ENCODE peak calls at places on chromosomes 3 and 15, in seven cellular contexts. M, A, V, I, F, G and B are unnamed samples.

GRCh38 chr3:174859756-174860155 is 622 bp downstream of the NAALADL2 start:
- DNase-seq in M (peak; percentile 16), A (no peak), V (no peak), I (no peak), F (peak; percentile 85), G (no peak), B (peak; percentile 39)

GRCh38 chr15:67091073-67091965 is 25.9 kb downstream of the SMAD3 start:
- DNase-seq in M (no peak), A (peak; percentile 99), V (peak; percentile 76), I (peak; percentile 33), F (peak; percentile 95), G (peak; percentile 74), B (peak; percentile 90)

GRCh38 chr15:50543556-50543955 is 2.9 kb downstream of the USP50 start:
- DNase-seq in M (no peak), A (peak; percentile 14), V (peak; percentile 93), I (no peak), F (no peak), G (no peak), B (no peak)

GRCh38 chr15:74392402-74392876 is 25.0 kb upstream of the CYP11A1 start:
- DNase-seq in M (no peak), A (no peak), V (peak; percentile 63), I (peak; percentile 76), F (no peak), G (no peak), B (no peak)

GRCh38 chr3:186097663-186098451 is 11.0 kb downstream of the ETV5 start:
- DNase-seq in M (peak; percentile 94), A (peak; percentile 89), V (peak; percentile 77), I (peak; percentile 80), F (peak; percentile 95), G (peak; percentile 54), B (peak; percentile 96)

GRCh38 chr3:12139111-12139511 is 19.6 kb downstream of the TIMP4 start:
- DNase-seq in M (peak; percentile 64), A (peak; percentile 36), V (peak; percentile 54), I (peak; percentile 43), F (peak; percentile 42), G (no peak), B (peak; percentile 44)

GRCh38 chr3:192060160-192060783 is 599.3 kb downstream of the PYDC2 start:
- DNase-seq in M (no peak), A (peak; percentile 20), V (no peak), I (no peak), F (no peak), G (no peak), B (no peak)

GRCh38 chr3:12054245-12054644 is 50.1 kb downstream of the SYN2 start:
- DNase-seq in M (peak; percentile 39), A (no peak), V (no peak), I (no peak), F (no peak), G (no peak), B (no peak)

GRCh38 chr3:101940521-101940992 is 91.2 kb downstream of the NFKBIZ start:
- DNase-seq in M (peak; percentile 62), A (peak; percentile 98), V (peak; percentile 93), I (peak; percentile 18), F (peak; percentile 49), G (peak; percentile 63), B (peak; percentile 28)

GRCh38 chr3:57309769-57310168 is 17.3 kb upstream of the ASB14 start:
- DNase-seq in M (no peak), A (no peak), V (no peak), I (no peak), F (no peak), G (no peak), B (no peak)

GRCh38 chr3:48750906-48751305 is 33.9 kb upstream of the IP6K2 start:
- DNase-seq in M (no peak), A (no peak), V (no peak), I (no peak), F (no peak), G (no peak), B (no peak)

GRCh38 chr15:59539799-59540198 is 71.8 kb upstream of the GCNT3 start:
- DNase-seq in M (no peak), A (no peak), V (no peak), I (no peak), F (no peak), G (no peak), B (no peak)

GRCh38 chr3:11245827-11246662 is 26.2 kb upstream of the ATG7 start:
- DNase-seq in M (no peak), A (no peak), V (no peak), I (no peak), F (no peak), G (no peak), B (no peak)

GRCh38 chr3:38717603-38718240 is 68.2 kb upstream of the SCN5A start:
- DNase-seq in M (no peak), A (no peak), V (no peak), I (no peak), F (no peak), G (peak; percentile 69), B (no peak)

GRCh38 chr3:143608966-143609365 is 239.3 kb downstream of the SLC9A9 start:
- DNase-seq in M (no peak), A (no peak), V (peak; percentile 30), I (no peak), F (no peak), G (no peak), B (no peak)

GRCh38 chr3:14392231-14392630 is 10.2 kb upstream of the SLC6A6 start:
- DNase-seq in M (peak; percentile 62), A (no peak), V (no peak), I (no peak), F (no peak), G (no peak), B (no peak)

GRCh38 chr3:149382091-149382467 is 4.6 kb upstream of the TM4SF1 start:
- DNase-seq in M (no peak), A (peak; percentile 91), V (peak; percentile 84), I (no peak), F (no peak), G (no peak), B (no peak)

GRCh38 chr3:149383703-149384102 is 6.3 kb upstream of the TM4SF1 start:
- DNase-seq in M (no peak), A (no peak), V (no peak), I (no peak), F (no peak), G (no peak), B (no peak)

GRCh38 chr3:149378420-149379388 is 1.3 kb upstream of the TM4SF1 start:
- DNase-seq in M (no peak), A (no peak), V (no peak), I (no peak), F (no peak), G (no peak), B (no peak)

GRCh38 chr3:149382518-149382917 is 5.1 kb upstream of the TM4SF1 start:
- DNase-seq in M (no peak), A (no peak), V (no peak), I (no peak), F (no peak), G (no peak), B (peak; percentile 57)

DNA sequence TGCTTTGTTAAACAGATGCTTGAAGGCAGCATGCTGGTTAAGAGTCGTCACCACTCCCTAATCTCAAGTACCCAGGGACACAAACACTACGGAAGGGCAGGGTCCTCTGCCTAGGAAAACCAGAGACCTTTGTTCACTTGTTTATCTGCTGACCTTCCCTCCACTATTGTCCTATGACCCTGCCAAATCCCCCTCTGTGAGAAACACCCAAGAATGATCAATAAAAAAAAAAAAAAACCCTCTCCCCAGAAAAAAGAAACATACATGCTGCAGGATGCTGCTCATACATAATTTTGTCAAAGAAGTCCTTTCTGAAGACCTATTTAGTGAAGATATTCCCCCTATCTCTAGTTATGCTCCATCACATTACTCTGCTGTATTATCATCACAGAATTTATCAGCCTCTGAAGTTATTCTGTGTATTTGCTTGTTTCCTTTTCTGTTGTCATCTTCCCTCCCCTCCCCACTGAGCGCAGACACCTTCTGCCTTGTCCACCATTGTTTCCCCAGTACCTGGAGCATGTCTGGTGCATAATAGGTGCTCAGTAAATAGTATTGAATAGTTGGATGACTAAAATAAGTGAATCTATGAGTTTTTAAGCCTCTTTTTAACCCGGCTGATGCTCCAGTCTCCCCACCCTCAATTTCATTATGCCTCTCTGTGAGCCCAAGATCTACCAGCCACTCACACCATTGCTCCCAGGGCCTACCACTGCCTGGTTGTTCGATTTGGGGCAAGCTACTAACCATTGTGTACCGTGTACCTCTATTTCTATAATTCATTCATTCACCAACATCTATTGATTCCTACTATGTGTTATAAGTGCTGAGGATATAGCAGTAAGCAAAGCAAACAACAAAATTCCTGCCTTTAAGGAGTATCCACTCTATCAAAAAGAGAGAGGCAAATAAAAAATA is 4.0 kb upstream of the TM4SF1 start:
- DNase-seq in M (no peak), A (no peak), V (no peak), I (no peak), F (no peak), G (no peak), B (no peak)
- TF ChIP-seq CTCF in M (no peak), A (no peak), V (no peak), I (no peak), F (no peak), G (no peak), B (no peak)

GRCh38 chr3:120284702-120285507 is at the start of gene GPR156:
- DNase-seq in M (peak; percentile 64), A (no peak), V (peak; percentile 9), I (peak; percentile 22), F (no peak), G (no peak), B (peak; percentile 26)
- TF ChIP-seq CTCF in M (no peak), A (no peak), V (no peak), I (no peak), F (no peak), G (no peak), B (no peak)

GRCh38 chr3:128621234-128621633 is 29.4 kb downstream of the RPN1 start:
- DNase-seq in M (no peak), A (no peak), V (no peak), I (no peak), F (no peak), G (no peak), B (no peak)

GRCh38 chr3:128618398-128618726 is 32.3 kb downstream of the RPN1 start:
- DNase-seq in M (no peak), A (no peak), V (no peak), I (no peak), F (no peak), G (no peak), B (no peak)

GRCh38 chr3:128621931-128622330 is 28.7 kb downstream of the RPN1 start:
- DNase-seq in M (no peak), A (no peak), V (no peak), I (no peak), F (no peak), G (no peak), B (no peak)

GRCh38 chr3:128619146-128619890 is 31.3 kb downstream of the RPN1 start:
- DNase-seq in M (no peak), A (peak; percentile 62), V (peak; percentile 70), I (no peak), F (no peak), G (no peak), B (no peak)

DNA sequence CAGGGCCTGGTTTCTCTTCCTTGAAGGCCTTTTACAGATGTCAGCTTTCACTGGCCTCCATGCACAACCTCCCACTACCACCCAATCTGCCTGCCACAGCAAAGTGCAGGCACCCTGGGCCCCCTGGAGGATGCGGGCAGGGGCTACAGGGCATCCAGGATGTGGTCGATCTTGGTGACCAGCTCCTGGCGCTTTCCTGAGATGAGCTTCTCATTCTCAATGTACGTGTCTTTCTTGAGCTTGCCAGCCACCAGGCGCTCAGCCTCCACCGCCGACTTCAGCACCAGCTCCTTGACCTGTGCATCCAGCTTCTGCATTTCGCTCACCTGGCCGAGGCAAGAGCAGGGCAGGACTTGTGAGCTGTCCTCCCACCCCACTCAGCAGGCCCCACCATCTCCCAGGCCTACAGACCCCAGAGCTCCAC is 30.3 kb downstream of the RPN1 start:
- DNase-seq in M (no peak), A (no peak), V (no peak), I (no peak), F (no peak), G (no peak), B (peak; percentile 41)
- TF ChIP-seq CTCF in M (peak; percentile 13), A (no peak), V (no peak), I (no peak), F (no peak), G (no peak), B (peak; percentile 17)

GRCh38 chr3:149933858-149934257 is 36.8 kb downstream of the PFN2 start:
- DNase-seq in M (no peak), A (no peak), V (no peak), I (no peak), F (no peak), G (no peak), B (no peak)
- TF ChIP-seq CTCF in M (no peak), A (no peak), V (no peak), I (no peak), F (no peak), G (no peak), B (no peak)